ENCODE peak calls at places on chromosomes 3 and 15, in four cellular contexts. One of them, this sample, is unnamed.

GRCh38 chr15:39623550-39623931 is 42.7 kb downstream of the THBS1 start:
- DNase-seq in transverse colon: no peak
- DNase-seq in AG04450: no peak
- DNase-seq in ovary: no peak
- DNase-seq in this sample: no peak

GRCh38 chr3:53794597-53794996 is 51.6 kb downstream of the CHDH start:
- DNase-seq in transverse colon: no peak
- DNase-seq in AG04450: no peak
- DNase-seq in ovary: no peak
- DNase-seq in this sample: no peak

GRCh38 chr3:23811919-23812318 is 6.2 kb downstream of the UBE2E1 start:
- DNase-seq in transverse colon: no peak
- DNase-seq in AG04450: no peak
- DNase-seq in ovary: no peak
- DNase-seq in this sample: no peak

GRCh38 chr15:69979269-69979668 is 118.4 kb downstream of the TLE3 start:
- DNase-seq in transverse colon: peak; percentile 54
- DNase-seq in AG04450: no peak
- DNase-seq in ovary: no peak
- DNase-seq in this sample: no peak

GRCh38 chr3:124119056-124119721 is 127.3 kb upstream of the ROPN1 start:
- DNase-seq in transverse colon: no peak
- DNase-seq in AG04450: peak; percentile 59
- DNase-seq in ovary: no peak
- DNase-seq in this sample: no peak

GRCh38 chr3:135134293-135134692 is 339.2 kb downstream of the EPHB1 start:
- DNase-seq in transverse colon: no peak
- DNase-seq in AG04450: no peak
- DNase-seq in ovary: no peak
- DNase-seq in this sample: no peak

GRCh38 chr3:30625541-30626438 is 19.4 kb downstream of the TGFBR2 start:
- DNase-seq in transverse colon: no peak
- DNase-seq in AG04450: peak; percentile 81
- DNase-seq in ovary: no peak
- DNase-seq in this sample: no peak

GRCh38 chr15:66936864-66937245 is 128.5 kb upstream of the SMAD3 start:
- DNase-seq in transverse colon: no peak
- DNase-seq in AG04450: no peak
- DNase-seq in ovary: no peak
- DNase-seq in this sample: no peak

GRCh38 chr15:87935583-87935982 is 321.0 kb downstream of the NTRK3 start:
- DNase-seq in transverse colon: no peak
- DNase-seq in AG04450: no peak
- DNase-seq in ovary: no peak
- DNase-seq in this sample: no peak

GRCh38 chr3:15551902-15552301 is 30.4 kb upstream of the COLQ start:
- DNase-seq in transverse colon: no peak
- DNase-seq in AG04450: no peak
- DNase-seq in ovary: no peak
- DNase-seq in this sample: no peak

GRCh38 chr3:184568918-184569829 is 7.6 kb downstream of the EPHB3 start:
- DNase-seq in transverse colon: peak; percentile 72
- DNase-seq in AG04450: peak; percentile 95
- DNase-seq in ovary: peak; percentile 94
- DNase-seq in this sample: peak; percentile 93

GRCh38 chr3:155339052-155339451 is 45.6 kb upstream of the STRIT1 start:
- DNase-seq in transverse colon: no peak
- DNase-seq in AG04450: no peak
- DNase-seq in ovary: no peak
- DNase-seq in this sample: no peak

GRCh38 chr15:74174216-74174965 is 881 bp downstream of the ISLR start:
- DNase-seq in transverse colon: no peak
- DNase-seq in AG04450: no peak
- DNase-seq in ovary: peak; percentile 66
- DNase-seq in this sample: peak; percentile 33
- H3K4me3 ChIP-seq in transverse colon: peak overlapping the region; percentile 34
- H3K4me3 ChIP-seq in AG04450: no peak overlapping the region
- H3K4me3 ChIP-seq in ovary: peak overlapping the region; percentile 46
- H3K4me3 ChIP-seq in this sample: peak overlapping the region; percentile 28

GRCh38 chr3:12443781-12444522 is 40.3 kb upstream of the TSEN2 start:
- DNase-seq in transverse colon: no peak
- DNase-seq in AG04450: no peak
- DNase-seq in ovary: no peak
- DNase-seq in this sample: no peak

GRCh38 chr3:12442654-12443501 is 41.4 kb upstream of the TSEN2 start:
- DNase-seq in transverse colon: no peak
- DNase-seq in AG04450: no peak
- DNase-seq in ovary: no peak
- DNase-seq in this sample: no peak

GRCh38 chr3:12439161-12439560 is 45.1 kb upstream of the TSEN2 start:
- DNase-seq in transverse colon: peak; percentile 83
- DNase-seq in AG04450: no peak
- DNase-seq in ovary: no peak
- DNase-seq in this sample: no peak

GRCh38 chr3:12438318-12438717 is 46.0 kb upstream of the TSEN2 start:
- DNase-seq in transverse colon: no peak
- DNase-seq in AG04450: no peak
- DNase-seq in ovary: no peak
- DNase-seq in this sample: no peak

GRCh38 chr3:12440927-12441326 is 43.4 kb upstream of the TSEN2 start:
- DNase-seq in transverse colon: no peak
- DNase-seq in AG04450: peak; percentile 21
- DNase-seq in ovary: peak; percentile 59
- DNase-seq in this sample: peak; percentile 90
- H3K27ac ChIP-seq in transverse colon: peak overlapping the region; percentile 75
- H3K27ac ChIP-seq in AG04450: peak overlapping the region; percentile 21
- H3K27ac ChIP-seq in ovary: no peak overlapping the region
- H3K27ac ChIP-seq in this sample: peak overlapping the region; percentile 73

DNA sequence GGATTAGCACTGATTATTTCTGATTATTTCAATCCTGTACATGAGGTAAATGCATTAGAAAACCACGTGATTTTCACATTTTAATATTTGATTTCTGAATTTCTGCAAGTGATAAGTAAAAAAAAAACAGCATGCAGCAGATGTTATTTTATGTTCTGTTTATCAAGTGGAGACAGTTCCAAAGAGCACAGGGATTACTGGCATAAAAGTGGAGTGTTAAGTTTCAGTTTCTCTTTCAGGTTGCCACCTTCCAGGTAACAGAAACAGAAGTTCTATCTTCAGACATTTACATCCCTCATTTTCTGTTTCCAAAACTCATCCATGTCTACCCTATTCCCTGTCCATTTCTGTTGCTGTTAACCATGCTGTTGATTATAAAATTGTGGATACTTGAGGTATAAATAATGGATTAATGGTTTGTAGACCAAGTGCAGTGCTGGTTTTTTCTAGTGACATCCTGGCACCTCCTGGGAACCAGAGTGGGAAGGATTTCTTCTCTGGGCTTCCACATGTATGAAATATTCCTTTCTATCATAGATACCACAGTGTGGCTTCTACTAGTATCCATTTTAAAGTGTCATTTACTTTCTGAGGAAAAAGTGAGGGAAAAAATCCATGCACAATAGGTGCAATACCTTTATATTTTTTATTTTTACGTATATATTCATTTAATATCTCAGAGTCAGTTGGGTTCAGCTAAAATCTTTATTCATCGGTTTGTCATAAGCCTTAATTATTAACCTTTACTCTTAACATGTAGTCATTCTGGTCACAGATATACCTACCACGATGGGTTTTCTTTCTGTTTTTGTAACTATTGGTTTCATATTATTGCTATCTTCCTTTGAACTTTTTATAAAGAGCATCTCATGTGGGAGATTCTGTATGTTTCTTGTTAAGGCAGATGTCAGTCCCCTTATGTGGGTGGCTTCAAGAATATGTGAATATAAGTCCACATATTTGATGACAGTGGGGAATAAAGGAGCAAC is 1010.0 kb downstream of the SQOR start:
- DNase-seq in transverse colon: no peak
- DNase-seq in AG04450: no peak
- DNase-seq in ovary: no peak
- DNase-seq in this sample: no peak
- H3K9me3 ChIP-seq in transverse colon: no peaks in the 10 kb centered on the region
- H3K9me3 ChIP-seq in AG04450: no peaks in the 10 kb centered on the region
- H3K9me3 ChIP-seq in ovary: no peaks in the 10 kb centered on the region
- H3K9me3 ChIP-seq in this sample: no peaks in the 10 kb centered on the region

DNA sequence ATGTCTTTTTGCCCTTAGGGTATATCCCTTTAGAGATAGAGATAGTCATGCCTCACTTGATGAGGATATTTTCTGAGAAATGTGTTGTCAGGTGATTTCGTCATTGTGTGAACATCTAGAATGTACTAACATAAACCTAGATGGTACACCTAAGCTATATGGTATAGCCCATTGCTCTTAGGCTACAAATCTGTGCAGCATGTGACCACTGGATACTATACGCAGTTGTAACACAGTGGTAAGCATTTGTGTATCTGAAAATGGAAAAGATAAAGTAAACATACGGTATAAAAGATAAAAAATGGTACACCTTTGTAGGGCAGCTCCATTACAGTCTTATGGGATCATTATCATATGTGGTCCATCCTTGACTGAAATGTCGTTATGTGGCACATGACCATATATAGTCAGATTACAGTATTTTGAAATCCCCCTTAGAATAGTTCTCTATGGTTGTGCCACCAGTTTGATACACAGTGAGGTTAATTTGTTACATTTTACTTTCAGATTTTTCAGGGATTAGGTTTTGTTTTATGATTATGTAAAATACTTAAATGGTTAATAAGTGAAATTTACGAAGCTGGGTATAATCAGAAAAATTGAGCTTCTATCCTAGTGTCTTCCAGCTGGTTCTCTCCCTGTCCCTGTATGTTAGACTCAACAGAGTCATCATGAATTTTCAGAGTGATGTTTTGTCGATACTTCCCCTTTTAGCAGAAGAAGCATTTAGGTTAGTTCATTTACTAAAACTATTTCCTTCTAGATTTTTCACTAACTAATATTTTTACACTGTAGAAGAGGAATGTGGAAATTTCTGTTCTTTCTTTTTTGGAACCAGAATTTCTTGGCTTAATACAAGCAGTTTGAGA is 12.8 kb downstream of the SETD5 start:
- DNase-seq in transverse colon: no peak
- DNase-seq in AG04450: no peak
- DNase-seq in ovary: no peak
- DNase-seq in this sample: no peak
- H3K4me3 ChIP-seq in transverse colon: no peak overlapping the region
- H3K4me3 ChIP-seq in AG04450: no peak overlapping the region
- H3K4me3 ChIP-seq in ovary: no peak overlapping the region
- H3K4me3 ChIP-seq in this sample: no peak overlapping the region

DNA sequence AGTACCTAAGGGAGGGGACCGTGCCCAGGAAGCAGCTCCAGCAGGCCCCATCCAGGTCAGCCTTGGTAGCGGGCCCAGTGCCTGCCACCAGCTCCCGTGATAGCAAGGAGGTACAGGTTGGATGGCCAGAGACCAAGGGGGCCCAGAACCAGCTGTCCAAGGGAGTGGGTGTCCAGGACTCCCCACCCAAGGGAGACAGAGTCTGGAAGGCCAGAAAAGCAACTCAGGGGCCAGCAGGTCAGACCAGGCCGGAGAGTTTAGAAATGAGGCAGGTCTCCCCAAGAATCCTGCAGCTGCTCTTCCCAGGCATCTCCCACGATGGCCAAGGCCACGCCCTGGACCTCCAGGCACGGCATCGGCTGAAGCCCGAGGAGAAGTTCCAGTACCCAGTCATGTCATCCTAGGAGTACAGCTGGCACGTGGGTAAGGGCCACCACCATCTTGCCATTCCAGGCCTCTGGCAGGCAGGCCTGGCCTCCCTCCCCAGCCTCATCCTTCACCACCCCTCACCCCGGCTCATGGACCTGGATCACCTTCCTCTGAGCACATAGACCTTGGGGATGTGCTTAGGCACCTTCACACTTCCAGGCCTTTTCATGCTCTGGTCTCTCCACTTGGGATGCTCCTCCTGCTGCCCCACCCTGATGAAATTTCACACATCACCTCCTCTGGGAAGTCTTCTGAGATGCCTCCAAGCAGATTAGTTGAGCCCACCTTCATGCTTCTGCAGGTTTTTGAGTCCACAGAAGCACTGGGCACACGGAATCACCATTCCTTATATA is 30.5 kb downstream of the DNASE1L3 start:
- DNase-seq in transverse colon: no peak
- DNase-seq in AG04450: no peak
- DNase-seq in ovary: no peak
- DNase-seq in this sample: no peak
- H3K27ac ChIP-seq in transverse colon: no peak overlapping the region
- H3K27ac ChIP-seq in AG04450: no peak overlapping the region
- H3K27ac ChIP-seq in ovary: no peak overlapping the region
- H3K27ac ChIP-seq in this sample: no peak overlapping the region